ENCODE peak calls at places on chromosomes 11 and 22, in five cellular contexts. V is CD8-positive, alpha-beta memory T cell; X is SJSA1; P is cardiac muscle cell; O is fibroblast of lung. T is an unnamed sample. For H3K4me1 and H3K27me3, the result is how much of the 10 kb centered on the place peaks cover.

GRCh38 chr11:61978703-61979661 is 11.5 kb upstream of the FTH1 start:
- DNase-seq in V (no peak), X (no peak), P (peak), O (peak), T (no peak)

GRCh38 chr11:65116370-65117205 is 913 bp downstream of the ZNHIT2 start:
- DNase-seq in V (peak), X (peak), P (peak), O (peak), T (peak)

GRCh38 chr11:16166571-16166970 is 189.8 kb downstream of the SOX6 start:
- DNase-seq in V (no peak), X (no peak), P (no peak), O (peak), T (no peak)

GRCh38 chr11:125968363-125968762 is 22.5 kb downstream of the VSIG10L2 start:
- DNase-seq in V (no peak), X (no peak), P (peak), O (no peak), T (no peak)

GRCh38 chr11:30967579-30967978 is 381.4 kb upstream of the MPPED2 start:
- DNase-seq in V (no peak), X (no peak), P (no peak), O (no peak), T (no peak)

GRCh38 chr11:2586793-2587131 is 113.0 kb downstream of the KCNQ1OT1 start:
- DNase-seq in V (no peak), X (peak), P (no peak), O (no peak), T (peak)

GRCh38 chr11:116963813-116964212 is 126.4 kb upstream of the APOA1 start:
- DNase-seq in V (no peak), X (no peak), P (no peak), O (no peak), T (no peak)

GRCh38 chr11:79422866-79423265 is 18.0 kb downstream of the TENM4 start:
- DNase-seq in V (no peak), X (no peak), P (no peak), O (no peak), T (no peak)

GRCh38 chr22:36331306-36331911 is 56.4 kb downstream of the MYH9 start:
- DNase-seq in V (peak), X (peak), P (peak), O (peak), T (peak)

GRCh38 chr11:110065189-110065588 is 28.0 kb upstream of the ZC3H12C start:
- DNase-seq in V (no peak), X (no peak), P (no peak), O (no peak), T (no peak)

GRCh38 chr11:13010737-13011342 is 1.7 kb downstream of the RASSF10 start:
- DNase-seq in V (no peak), X (no peak), P (peak), O (peak), T (peak)

GRCh38 chr11:47886096-47886495 is 37.9 kb upstream of the NUP160 start:
- DNase-seq in V (no peak), X (no peak), P (peak), O (peak), T (no peak)

GRCh38 chr11:35779409-35779808 is 116.8 kb downstream of the TRIM44 start:
- DNase-seq in V (no peak), X (no peak), P (no peak), O (no peak), T (no peak)

GRCh38 chr11:68806931-68807844 is 34.5 kb downstream of the CPT1A start:
- DNase-seq in V (no peak), X (no peak), P (peak), O (peak), T (no peak)

GRCh38 chr11:22666700-22667439 is 459 bp downstream of the GAS2 start:
- DNase-seq in V (no peak), X (no peak), P (peak), O (peak), T (peak)

GRCh38 chr11:70836071-70836470 is 416.3 kb downstream of the SHANK2 start:
- DNase-seq in V (no peak), X (no peak), P (no peak), O (no peak), T (no peak)
- H3K4me1 ChIP-seq in V (under half), X (under half), P (under half), O (under half), T (under half)

GRCh38 chr22:49724030-49724892 is 103.4 kb downstream of the BRD1 start:
- DNase-seq in V (peak), X (peak), P (no peak), O (no peak), T (no peak)
- H3K27me3 ChIP-seq in V (under half), X (under half), P (half or more), O (under half), T (half or more)

GRCh38 chr22:29277927-29278326 is 9.9 kb downstream of the EWSR1 start:
- DNase-seq in V (no peak), X (no peak), P (no peak), O (no peak), T (no peak)
- H3K4me1 ChIP-seq in V (under half), X (under half), P (under half), O (under half), T (under half)

GRCh38 chr11:44308923-44309482 is 936 bp downstream of the ALX4 start:
- DNase-seq in V (no peak), X (no peak), P (peak), O (peak), T (no peak)

GRCh38 chr11:44311339-44312261 is 1.7 kb upstream of the ALX4 start:
- DNase-seq in V (no peak), X (no peak), P (no peak), O (no peak), T (no peak)

GRCh38 chr11:44309483-44310197 is at the start of gene ALX4:
- DNase-seq in V (no peak), X (peak), P (peak), O (peak), T (no peak)

GRCh38 chr11:44310198-44310455 is 188 bp upstream of the ALX4 start:
- DNase-seq in V (no peak), X (no peak), P (no peak), O (no peak), T (no peak)

DNA sequence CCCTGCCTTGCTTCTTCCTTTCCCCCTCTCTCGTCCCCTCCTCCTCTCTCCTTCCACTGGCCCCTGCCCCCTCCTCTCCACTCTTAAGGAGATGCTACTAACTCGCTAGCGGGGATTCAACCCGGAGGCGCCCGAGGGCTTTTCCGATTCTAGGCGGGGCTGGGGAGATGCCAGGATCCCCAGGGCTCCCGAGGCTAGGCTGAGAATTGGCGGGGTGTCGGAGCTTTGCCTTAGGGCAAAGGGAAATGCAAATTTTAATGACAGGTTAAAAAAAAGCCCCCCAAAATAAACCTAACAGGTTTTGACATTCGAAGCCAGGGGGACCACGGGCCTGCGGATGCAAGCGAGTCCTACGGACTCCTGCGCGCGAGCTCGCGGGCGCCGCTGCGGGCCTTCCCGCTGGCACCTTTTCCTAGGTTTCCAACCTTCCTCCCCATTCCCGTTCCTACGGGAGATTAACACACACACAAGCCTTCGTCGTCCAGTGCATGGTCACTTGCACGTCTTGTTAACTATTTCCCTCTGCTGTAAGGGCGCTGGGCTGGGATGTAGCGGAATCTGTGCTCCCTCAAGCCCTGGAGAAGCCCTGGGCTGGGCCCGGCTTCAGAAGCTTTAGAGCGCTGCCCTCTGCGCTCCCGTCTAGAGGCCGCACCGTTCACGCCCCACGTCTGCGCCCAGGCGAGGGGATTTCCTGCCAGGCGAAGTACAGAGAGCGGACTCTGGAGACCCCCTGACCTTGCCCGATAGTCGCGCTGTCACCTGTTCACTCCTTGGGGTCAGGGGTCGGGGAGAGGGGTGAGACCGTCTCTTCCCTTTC is 725 bp upstream of the ALX4 start:
- DNase-seq in V (no peak), X (peak), P (no peak), O (no peak), T (no peak)
- H3K27me3 ChIP-seq in V (under half), X (under half), P (half or more), O (half or more), T (half or more)

T was measured in lower lobe of right lung.